ENCODE peak calls at places on chromosome X, in five cellular contexts. R, D, C, Z and V are unnamed samples. For H3K36me3, the result is how much of the 10 kb centered on the place peaks cover.

GRCh38 chrX:22135994-22136684 is 104.0 kb downstream of the PHEX start:
- DNase-seq in R (peak), Z (peak), D (no peak), C (peak), V (no peak)

GRCh38 chrX:147890766-147891165 is 21.0 kb upstream of the FMR1 start:
- DNase-seq in Z (no peak), D (no peak), C (no peak), R (no peak), V (no peak)

GRCh38 chrX:150152546-150152945 is 210.6 kb upstream of the MAMLD1 start:
- DNase-seq in C (no peak), Z (no peak), D (no peak), R (no peak), V (no peak)

GRCh38 chrX:114162068-114162735 is 421.7 kb upstream of the HTR2C start:
- DNase-seq in Z (no peak), C (no peak), D (no peak), R (peak), V (no peak)

GRCh38 chrX:112731793-112732192 is 52.1 kb upstream of the LHFPL1 start:
- DNase-seq in C (no peak), Z (no peak), R (no peak), D (no peak), V (no peak)

GRCh38 chrX:107677501-107677901 is 49.2 kb downstream of the PRPS1 start:
- DNase-seq in R (peak), D (no peak), C (no peak), Z (no peak), V (peak)

GRCh38 chrX:109475174-109475891 is 6.6 kb downstream of the GUCY2F start:
- DNase-seq in R (peak), Z (peak), D (no peak), C (peak), V (peak)

GRCh38 chrX:123072686-123073385 is 111.2 kb upstream of the GRIA3 start:
- DNase-seq in Z (no peak), D (no peak), R (no peak), C (no peak), V (no peak)

DNA sequence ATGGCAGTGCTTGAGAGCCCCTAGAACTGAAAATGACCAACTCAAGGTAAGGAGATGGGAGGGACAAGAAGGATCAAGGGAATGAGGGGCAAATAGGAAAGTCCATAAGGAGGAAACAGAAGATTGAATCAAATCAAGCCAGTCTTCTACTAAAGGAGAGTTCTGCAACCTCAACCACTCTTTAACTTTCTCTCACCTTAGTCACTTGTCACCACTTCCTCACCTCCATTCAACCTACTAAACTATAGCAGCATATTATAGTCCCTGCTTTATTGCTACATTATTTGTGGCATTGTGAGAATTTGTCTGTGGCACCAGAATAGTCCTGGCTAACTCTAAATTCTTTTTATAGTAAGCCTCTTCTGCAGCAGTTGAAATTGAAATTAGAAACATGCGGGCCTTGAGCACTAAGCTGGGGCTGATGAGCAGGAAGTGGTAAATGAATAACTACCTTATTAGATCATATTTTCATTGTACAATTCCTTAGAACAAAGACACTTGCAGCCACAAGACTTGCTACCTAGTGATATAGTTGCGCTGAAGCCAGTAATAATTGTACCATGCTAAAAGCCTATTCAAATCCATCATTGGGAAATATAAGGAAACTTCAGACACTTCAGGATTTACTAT is 336.9 kb downstream of the ZNF674 start:
- DNase-seq in D (no peak), R (no peak), C (no peak), Z (no peak), V (peak)
- H3K27ac ChIP-seq in D (no peak), R (no peak), C (no peak), Z (peak), V (no peak)

DNA sequence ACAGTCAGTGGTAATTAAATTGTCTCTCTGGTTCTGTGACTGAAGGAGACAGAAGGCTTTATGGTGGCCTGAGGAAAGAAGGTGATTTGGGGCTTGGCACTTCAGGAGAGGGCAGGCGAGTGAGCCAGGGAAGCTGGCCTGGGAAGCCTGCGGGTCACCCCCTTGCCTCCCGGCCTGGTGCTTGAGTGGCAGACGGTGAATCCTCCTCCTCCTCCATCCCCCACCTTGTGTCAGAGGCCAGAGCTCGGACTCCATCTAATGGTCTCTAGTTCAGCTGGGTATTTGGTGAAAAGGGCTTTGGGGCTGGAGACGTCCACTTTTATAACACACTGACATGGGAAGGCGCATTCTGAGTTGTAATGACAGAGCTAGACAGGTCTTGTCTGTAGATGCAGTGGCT is 8.7 kb downstream of the TMEM187 start:
- DNase-seq in Z (no peak), D (no peak), C (no peak), R (no peak), V (no peak)
- H3K4me3 ChIP-seq in Z (no peak), D (no peak), C (no peak), R (no peak), V (no peak)

DNA sequence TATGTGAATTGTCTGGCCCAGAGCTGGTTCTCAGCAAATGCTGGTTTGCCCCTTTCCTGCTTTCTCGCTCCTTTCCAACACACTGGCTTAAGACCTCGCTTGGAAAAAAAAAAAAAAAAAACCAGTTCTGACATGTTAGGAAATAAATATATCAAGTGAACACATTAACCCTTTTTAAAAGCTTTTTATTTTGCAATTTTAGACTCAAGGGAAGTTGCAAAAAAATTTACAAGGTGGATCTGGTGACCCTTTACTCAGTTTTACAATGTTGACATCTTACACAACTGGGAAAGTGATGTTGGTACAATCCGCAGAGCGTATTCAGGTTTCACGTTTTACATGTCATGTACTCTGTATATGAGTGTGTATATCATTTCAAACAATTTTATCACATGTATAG is 100.1 kb downstream of the RTL5 start:
- DNase-seq in C (no peak), R (no peak), D (no peak), Z (no peak), V (no peak)
- H3K36me3 ChIP-seq in C (under half), R (under half), D (under half), Z (under half), V (under half)

GRCh38 chrX:39891781-39892180 is 206.0 kb downstream of the BCOR start:
- DNase-seq in Z (no peak), C (no peak), R (no peak), D (no peak), V (no peak)

GRCh38 chrX:39895228-39896110 is 202.3 kb downstream of the BCOR start:
- DNase-seq in Z (no peak), D (no peak), C (no peak), R (no peak), V (no peak)

GRCh38 chrX:39890807-39891206 is 207.0 kb downstream of the BCOR start:
- DNase-seq in Z (no peak), R (peak), D (no peak), C (no peak), V (no peak)

GRCh38 chrX:39894626-39895025 is 203.1 kb downstream of the BCOR start:
- DNase-seq in C (no peak), R (no peak), D (no peak), Z (no peak), V (no peak)

DNA sequence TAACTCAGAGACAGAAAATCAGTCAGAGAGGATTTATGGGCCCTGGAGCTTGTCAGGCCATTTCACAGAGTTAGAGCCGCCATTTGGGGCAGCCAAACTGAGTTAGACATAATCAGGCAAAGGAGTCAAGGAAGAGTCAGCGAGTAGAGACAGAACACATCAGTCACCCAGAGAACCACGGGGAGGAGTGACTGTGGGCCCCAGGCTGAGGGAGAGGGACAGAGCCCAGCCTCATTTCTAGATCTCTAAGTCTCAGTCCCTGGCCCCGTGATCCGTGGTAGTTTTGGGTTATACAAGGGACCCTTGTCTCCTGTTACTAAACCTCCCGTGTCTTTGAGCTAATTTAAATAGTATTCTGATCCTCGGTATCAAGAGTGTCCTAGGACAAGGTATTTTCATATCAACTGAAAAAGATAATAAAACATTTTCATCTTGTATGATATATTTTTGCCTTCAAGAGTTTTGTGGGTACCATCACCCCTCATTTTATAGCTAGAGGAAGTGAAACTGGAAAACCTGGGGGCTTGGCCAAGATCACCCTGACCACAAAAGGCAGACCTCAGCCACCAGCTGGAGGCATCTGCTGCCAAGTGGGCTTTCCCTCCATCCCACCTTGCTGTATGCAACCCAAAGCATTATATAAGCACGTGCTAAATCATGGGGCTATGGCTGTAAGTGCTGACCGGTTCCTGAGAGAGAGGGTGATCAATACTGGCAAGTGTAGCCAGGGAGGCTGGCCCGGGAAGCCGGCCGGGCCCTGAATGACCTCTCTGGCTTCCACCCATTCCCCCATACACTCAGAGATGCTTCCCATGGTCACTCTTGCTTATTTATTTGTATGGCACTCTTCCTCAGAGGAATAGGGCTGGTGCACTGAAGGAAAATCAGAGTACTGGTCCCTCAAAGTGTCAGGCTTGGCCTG is 204.1 kb downstream of the BCOR start:
- DNase-seq in Z (no peak), C (no peak), D (no peak), R (no peak), V (no peak)
- H3K27ac ChIP-seq in Z (no peak), C (no peak), D (no peak), R (no peak), V (no peak)

GRCh38 chrX:10098235-10098819 is 58.4 kb upstream of the CLCN4 start:
- DNase-seq in C (peak), D (no peak), Z (no peak), R (no peak), V (no peak)
- H3K4me3 ChIP-seq in C (no peak), D (no peak), Z (no peak), R (no peak), V (no peak)

GRCh38 chrX:40073439-40074054 is 24.2 kb downstream of the BCOR start:
- DNase-seq in D (no peak), R (no peak), Z (no peak), C (no peak), V (no peak)
- H3K36me3 ChIP-seq in D (under half), R (half or more), Z (under half), C (under half), V (under half)

GRCh38 chrX:68536429-68536828 is 37.6 kb downstream of the YIPF6 start:
- DNase-seq in R (no peak), Z (no peak), D (no peak), C (no peak), V (no peak)
- H3K27ac ChIP-seq in R (no peak), Z (no peak), D (no peak), C (no peak), V (no peak)